ENCODE peak calls at places on chromosomes 4 and X, in four cellular contexts. E is aorta, L is pancreas, D is upper lobe of right lung. M is an unnamed sample. For H3K4me1, the result is how much of the 10 kb centered on the place peaks cover.

GRCh38 chr4:133802741-133803140 is 398.8 kb downstream of the PABPC4L start:
- DNase-seq in E (no peak), L (no peak), D (no peak), M (no peak)

GRCh38 chrX:44178271-44178670 is 165.2 kb downstream of the EFHC2 start:
- DNase-seq in E (no peak), L (no peak), D (no peak), M (no peak)

GRCh38 chr4:170589597-170590191 is 499.9 kb upstream of the AADAT start:
- DNase-seq in E (no peak), L (no peak), D (no peak), M (no peak)

GRCh38 chr4:147789596-147789995 is 57.7 kb downstream of the ARHGAP10 start:
- DNase-seq in E (no peak), L (no peak), D (no peak), M (no peak)

GRCh38 chrX:71106427-71106826 is at the start of gene CXorf65:
- DNase-seq in E (peak), L (no peak), D (no peak), M (no peak)

GRCh38 chr4:43837604-43838003 is 611.0 kb downstream of the KCTD8 start:
- DNase-seq in E (no peak), L (no peak), D (no peak), M (no peak)

GRCh38 chr4:182212211-182212761 is 30.9 kb upstream of the TENM3 start:
- DNase-seq in E (no peak), L (no peak), D (peak), M (no peak)

GRCh38 chr4:7194251-7195137 is 2.2 kb downstream of the SORCS2 start:
- DNase-seq in E (peak), L (no peak), D (peak), M (no peak)

GRCh38 chr4:181960384-181960783 is 282.8 kb upstream of the TENM3 start:
- DNase-seq in E (no peak), L (no peak), D (no peak), M (no peak)

GRCh38 chrX:55695227-55696018 is 22.1 kb upstream of the RRAGB start:
- DNase-seq in E (no peak), L (no peak), D (no peak), M (no peak)
- H3K4me1 ChIP-seq in E (under half), L (under half), D (under half), M (under half)

DNA sequence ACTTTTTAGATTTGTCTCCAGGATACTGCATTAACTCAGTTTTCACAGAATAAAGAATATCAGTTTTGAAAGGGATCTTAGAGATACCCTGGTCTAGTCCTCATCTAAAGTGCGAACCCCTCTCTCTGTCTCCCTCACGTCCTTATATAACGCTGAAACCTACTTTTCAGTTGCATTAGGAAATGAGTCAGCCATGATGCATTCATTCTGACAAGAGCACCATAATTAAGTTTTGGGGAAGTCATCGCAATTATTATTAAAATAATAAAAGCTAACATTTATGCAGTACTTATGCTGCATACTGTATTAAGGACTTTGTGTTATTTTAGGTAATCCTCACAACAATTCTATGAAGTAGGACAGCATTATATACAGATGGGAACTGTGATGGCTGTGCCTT is 116.1 kb downstream of the REELD1 start:
- DNase-seq in E (no peak), L (no peak), D (no peak), M (no peak)
- H3K4me1 ChIP-seq in E (under half), L (under half), D (under half), M (under half)

DNA sequence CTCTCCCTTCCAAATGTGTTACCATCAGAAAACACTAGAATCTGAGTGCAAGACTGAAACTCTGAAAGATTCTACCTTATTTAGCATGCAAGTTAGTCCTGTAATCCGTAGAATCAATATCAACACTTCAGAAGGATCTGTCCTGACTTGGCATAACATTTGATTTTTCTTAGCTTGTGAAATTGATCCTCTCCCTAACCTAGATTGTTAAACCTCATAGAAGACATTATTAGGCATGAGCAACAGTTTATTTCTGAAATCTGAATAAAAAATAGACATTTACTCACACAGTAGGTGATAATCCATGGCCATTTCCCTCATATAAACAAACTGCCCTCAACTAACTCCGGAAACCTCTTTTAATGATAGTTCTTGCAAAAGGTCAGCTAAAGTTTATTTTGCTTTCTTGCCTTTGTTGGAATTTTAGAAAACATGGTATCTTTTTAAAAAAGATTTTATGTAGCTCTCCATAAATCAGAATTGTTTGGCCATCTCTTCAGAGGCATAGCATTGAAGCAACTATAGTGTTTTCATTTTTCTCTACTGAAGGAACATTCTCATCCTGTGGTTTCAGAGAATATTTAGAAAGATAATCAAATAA is 38.6 kb upstream of the PDLIM5 start:
- DNase-seq in E (no peak), L (no peak), D (no peak), M (no peak)
- H3K4me1 ChIP-seq in E (under half), L (under half), D (under half), M (under half)

GRCh38 chrX:39827959-39828358 is 269.8 kb downstream of the BCOR start:
- DNase-seq in E (no peak), L (no peak), D (no peak), M (no peak)
- H3K4me1 ChIP-seq in E (under half), L (under half), D (under half), M (under half)

GRCh38 chr4:73452953-73453700 is 17.1 kb downstream of the AFP start:
- DNase-seq in E (no peak), L (no peak), D (no peak), M (no peak)
- H3K4me1 ChIP-seq in E (under half), L (under half), D (under half), M (under half)

DNA sequence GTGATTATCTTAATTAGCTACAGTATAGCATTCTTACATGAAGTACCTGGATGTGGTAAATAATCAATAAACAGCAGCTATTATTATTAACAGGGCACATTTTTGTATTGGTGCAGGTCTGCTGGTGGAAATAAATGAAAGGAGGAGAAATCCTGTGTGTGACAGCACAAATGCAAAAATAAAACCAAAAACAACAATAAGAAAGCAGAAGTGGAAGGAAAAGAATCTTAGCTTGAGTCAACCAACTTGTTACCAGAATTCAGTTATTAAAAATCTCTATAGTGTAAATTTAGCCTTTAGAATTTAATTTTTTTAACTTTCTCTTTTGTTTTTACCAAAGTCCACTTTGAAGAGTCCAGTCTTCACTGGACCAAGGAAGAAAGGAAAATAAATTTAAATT is 63.1 kb upstream of the LSM6 start:
- DNase-seq in E (no peak), L (no peak), D (no peak), M (no peak)
- H3K4me1 ChIP-seq in E (under half), L (under half), D (under half), M (under half)

GRCh38 chr4:73603854-73604584 is 16.2 kb downstream of the RASSF6 start:
- DNase-seq in E (no peak), L (no peak), D (no peak), M (no peak)
- H3K4me1 ChIP-seq in E (under half), L (half or more), D (under half), M (under half)

GRCh38 chr4:113146876-113147358 is 97.5 kb downstream of the ANK2 start:
- DNase-seq in E (no peak), L (peak), D (no peak), M (no peak)

GRCh38 chr4:113145147-113145518 is 95.7 kb downstream of the ANK2 start:
- DNase-seq in E (no peak), L (no peak), D (no peak), M (no peak)

GRCh38 chr4:113141901-113142346 is 92.5 kb downstream of the ANK2 start:
- DNase-seq in E (no peak), L (no peak), D (no peak), M (no peak)

GRCh38 chr4:113145519-113146291 is 96.3 kb downstream of the ANK2 start:
- DNase-seq in E (no peak), L (no peak), D (no peak), M (peak)

DNA sequence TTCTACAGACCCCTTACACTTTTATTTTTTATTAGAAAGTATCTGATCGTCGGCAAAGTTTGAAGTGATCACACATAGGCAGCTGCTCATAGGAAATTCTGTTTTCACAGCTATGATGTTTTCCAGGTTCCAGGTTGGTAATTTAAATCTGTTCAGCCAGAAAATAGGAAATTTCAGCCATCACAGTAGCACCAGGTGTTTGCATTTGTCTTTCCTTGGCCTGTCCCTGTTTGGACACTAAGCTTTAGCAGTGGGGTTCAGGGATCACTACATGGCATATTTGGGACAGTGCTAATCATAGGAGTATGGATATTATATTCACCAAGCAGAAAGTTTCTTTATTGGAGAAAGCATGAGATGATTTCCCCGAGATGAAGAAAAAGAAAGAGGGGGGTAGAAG is 92.9 kb downstream of the ANK2 start:
- DNase-seq in E (no peak), L (no peak), D (no peak), M (no peak)
- H3K4me1 ChIP-seq in E (under half), L (under half), D (under half), M (under half)

GRCh38 chr4:140053185-140053584 is 100.8 kb downstream of the MAML3 start:
- DNase-seq in E (no peak), L (no peak), D (no peak), M (no peak)
- H3K4me1 ChIP-seq in E (under half), L (under half), D (under half), M (under half)

GRCh38 chr4:41095973-41096372 is 118.4 kb downstream of the APBB2 start:
- DNase-seq in E (no peak), L (no peak), D (no peak), M (no peak)

GRCh38 chr4:41092128-41092527 is 122.2 kb downstream of the APBB2 start:
- DNase-seq in E (no peak), L (no peak), D (no peak), M (no peak)

GRCh38 chr4:41098093-41098492 is 116.2 kb downstream of the APBB2 start:
- DNase-seq in E (no peak), L (no peak), D (no peak), M (no peak)

GRCh38 chr4:41098649-41099048 is 115.7 kb downstream of the APBB2 start:
- DNase-seq in E (no peak), L (no peak), D (no peak), M (no peak)

DNA sequence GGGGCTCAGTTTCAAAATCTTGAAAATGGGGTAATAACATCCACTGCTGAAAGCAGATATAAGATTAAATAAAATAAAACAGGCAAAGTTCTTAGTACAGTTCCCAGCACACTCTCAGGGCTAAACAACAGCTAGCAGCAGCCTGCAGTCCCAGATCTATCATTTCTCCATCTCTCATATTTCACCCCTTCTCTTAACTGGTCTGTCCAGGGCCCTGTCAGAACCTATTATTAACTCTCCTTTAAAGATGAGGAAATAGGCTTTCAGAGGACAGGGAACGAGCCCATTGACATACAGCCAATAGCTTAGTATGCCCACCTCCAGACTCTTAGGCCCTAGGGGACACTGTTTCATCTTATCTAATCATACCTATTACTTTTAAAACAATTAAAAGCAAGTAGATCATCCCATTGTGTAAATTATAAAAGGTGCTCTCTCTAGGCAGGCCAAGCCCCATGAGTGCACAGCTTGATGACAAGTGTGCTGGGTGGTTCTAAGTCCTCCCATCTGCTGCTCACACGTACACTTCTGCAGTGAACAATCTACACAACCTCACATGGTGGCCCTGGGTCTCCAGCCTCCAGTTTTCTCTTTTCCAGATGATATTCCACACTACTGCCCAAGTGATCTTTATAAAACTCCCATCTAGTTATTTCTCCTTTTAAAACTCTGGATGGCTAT is 119.0 kb downstream of the APBB2 start:
- DNase-seq in E (no peak), L (no peak), D (no peak), M (no peak)
- H3K4me1 ChIP-seq in E (under half), L (under half), D (under half), M (under half)

M was measured in right cardiac atrium.